ENCODE peak calls at places on chromosome 14, in ten cellular contexts. H is lower lobe of right lung; E is fibroblast of lung; K is GM23338; D is HCT116; X is A549; O is suprapubic skin; V is dorsolateral prefrontal cortex; C is IMR-90; F is CD4-positive, alpha-beta T cell. W is an unnamed sample.

GRCh38 chr14:84708865-84709264 is 821.1 kb upstream of the FLRT2 start:
- DNase-seq in X (no peak), C (no peak), F (no peak), O (no peak), H (no peak), E (no peak), V (no peak), K (no peak), D (no peak), W (no peak)

GRCh38 chr14:60839657-60840056 is 105.1 kb downstream of the MNAT1 start:
- DNase-seq in D (no peak), F (no peak), E (no peak), K (no peak), H (no peak), V (no peak), C (no peak), X (no peak), O (peak; percentile 44), W (no peak)

GRCh38 chr14:78933948-78934524 is 763.9 kb downstream of the NRXN3 start:
- DNase-seq in F (no peak), V (no peak), X (peak; percentile 31), C (peak; percentile 49), H (no peak), E (peak; percentile 50), K (peak; percentile 32), D (no peak), O (no peak), W (no peak)

GRCh38 chr14:104800600-104801283 is at the start of gene ZBTB42:
- DNase-seq in K (peak; percentile 74), H (peak; percentile 93), D (no peak), V (no peak), E (peak; percentile 39), C (peak; percentile 48), F (peak; percentile 70), X (no peak), O (no peak), W (peak; percentile 91)

GRCh38 chr14:55843718-55844403 is 263.9 kb downstream of the KTN1 start:
- DNase-seq in V (no peak), C (peak; percentile 14), F (no peak), K (no peak), E (peak; percentile 36), O (no peak), D (no peak), X (no peak), H (no peak), W (no peak)

GRCh38 chr14:31070431-31070830 is 44.3 kb upstream of the STRN3 start:
- DNase-seq in O (no peak), V (no peak), X (no peak), K (no peak), F (no peak), E (peak; percentile 84), C (peak; percentile 93), D (no peak), H (no peak), W (no peak)

GRCh38 chr14:76955575-76956252 is 72.8 kb downstream of the IRF2BPL start:
- DNase-seq in E (peak; percentile 39), V (no peak), H (no peak), C (peak; percentile 59), F (peak; percentile 51), O (no peak), K (peak; percentile 55), D (no peak), X (no peak), W (no peak)

GRCh38 chr14:71754422-71755095 is 177.7 kb upstream of the RGS6 start:
- DNase-seq in D (peak; percentile 7), O (no peak), X (no peak), H (no peak), E (no peak), V (no peak), C (no peak), F (no peak), K (peak; percentile 45), W (no peak)

GRCh38 chr14:69288001-69288771 is 28.2 kb downstream of the GALNT16 start:
- DNase-seq in C (peak; percentile 42), H (no peak), D (no peak), F (no peak), K (peak; percentile 41), V (no peak), E (peak; percentile 49), O (no peak), X (peak; percentile 46), W (no peak)

GRCh38 chr14:104967414-104968152 is 10.6 kb downstream of the AHNAK2 start:
- DNase-seq in F (no peak), D (no peak), V (no peak), E (peak; percentile 52), C (no peak), K (peak; percentile 65), X (no peak), H (peak; percentile 69), O (no peak), W (no peak)

DNA sequence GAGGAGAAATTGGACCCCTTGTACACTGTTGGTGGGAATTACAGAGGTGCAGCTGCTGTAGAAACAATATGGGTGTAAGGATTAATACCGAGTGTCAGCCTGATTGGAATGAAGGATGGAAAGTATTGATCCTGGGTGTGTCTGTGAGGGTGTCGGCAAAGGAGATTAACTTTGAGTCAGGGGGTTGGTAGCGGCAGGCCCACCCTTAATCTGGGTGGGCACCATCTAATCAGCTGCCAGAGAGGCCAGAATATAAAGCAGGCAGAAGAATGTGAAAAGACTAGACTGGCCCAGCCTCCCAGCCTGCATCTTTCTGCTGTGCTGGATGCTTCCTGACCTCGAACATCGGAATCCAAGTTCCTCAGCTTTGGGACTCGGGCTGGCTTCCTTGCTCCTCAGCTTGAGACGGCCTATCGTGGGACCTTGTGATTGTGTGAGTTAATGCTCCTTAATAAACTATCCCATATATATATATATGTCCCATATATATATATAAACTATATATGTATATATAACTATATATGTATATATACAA is 38.4 kb upstream of the PPP2R5C start:
- DNase-seq in O (peak; percentile 18), D (no peak), V (no peak), H (no peak), K (no peak), F (no peak), X (no peak), C (no peak), E (no peak), W (no peak)
- H3K27ac ChIP-seq in O (no peak overlapping the region), D (no peak overlapping the region), V (no peak overlapping the region), H (peak overlapping the region; percentile 79), K (no peak overlapping the region), F (no peak overlapping the region), X (no peak overlapping the region), C (no peak overlapping the region), E (no peak overlapping the region), W (no peak overlapping the region)

GRCh38 chr14:92663049-92663448 is 85.4 kb downstream of the LGMN start:
- DNase-seq in F (no peak), X (no peak), E (no peak), D (no peak), V (no peak), K (no peak), O (no peak), H (no peak), C (peak; percentile 30), W (no peak)
- H3K27ac ChIP-seq in F (no peak overlapping the region), X (no peak overlapping the region), E (no peak overlapping the region), D (no peak overlapping the region), V (no peak overlapping the region), K (no peak overlapping the region), O (no peak overlapping the region), H (no peak overlapping the region), C (no peak overlapping the region), W (no peak overlapping the region)

GRCh38 chr14:75939200-75939599 is 42.6 kb downstream of the TGFB3 start:
- DNase-seq in V (no peak), C (no peak), F (no peak), O (no peak), H (no peak), E (no peak), X (no peak), D (no peak), K (no peak), W (no peak)

GRCh38 chr14:75941030-75941429 is 40.8 kb downstream of the TGFB3 start:
- DNase-seq in E (no peak), H (no peak), C (peak; percentile 17), K (no peak), F (no peak), O (no peak), X (no peak), V (no peak), D (no peak), W (peak; percentile 10)

GRCh38 chr14:75933712-75934296 is 48.0 kb downstream of the TGFB3 start:
- DNase-seq in V (no peak), D (no peak), E (no peak), O (no peak), F (no peak), C (no peak), X (no peak), H (no peak), K (no peak), W (no peak)

GRCh38 chr14:75934998-75935628 is 46.7 kb downstream of the TGFB3 start:
- DNase-seq in K (no peak), X (no peak), F (no peak), D (no peak), O (no peak), C (no peak), V (no peak), E (no peak), H (no peak), W (no peak)
- H3K27ac ChIP-seq in K (no peak overlapping the region), X (no peak overlapping the region), F (no peak overlapping the region), D (no peak overlapping the region), O (no peak overlapping the region), C (no peak overlapping the region), V (peak overlapping the region; percentile 78), E (no peak overlapping the region), H (no peak overlapping the region), W (no peak overlapping the region)

GRCh38 chr14:54673193-54674121 is 106.5 kb downstream of the SAMD4A start:
- DNase-seq in D (no peak), X (no peak), E (peak; percentile 47), V (no peak), H (no peak), O (no peak), F (no peak), K (peak; percentile 51), C (peak; percentile 66), W (no peak)
- H3K27ac ChIP-seq in D (no peak overlapping the region), X (no peak overlapping the region), E (peak overlapping the region; percentile 46), V (peak overlapping the region; percentile 86), H (no peak overlapping the region), O (peak overlapping the region; percentile 66), F (no peak overlapping the region), K (peak overlapping the region; percentile 72), C (peak overlapping the region; percentile 56), W (no peak overlapping the region)

DNA sequence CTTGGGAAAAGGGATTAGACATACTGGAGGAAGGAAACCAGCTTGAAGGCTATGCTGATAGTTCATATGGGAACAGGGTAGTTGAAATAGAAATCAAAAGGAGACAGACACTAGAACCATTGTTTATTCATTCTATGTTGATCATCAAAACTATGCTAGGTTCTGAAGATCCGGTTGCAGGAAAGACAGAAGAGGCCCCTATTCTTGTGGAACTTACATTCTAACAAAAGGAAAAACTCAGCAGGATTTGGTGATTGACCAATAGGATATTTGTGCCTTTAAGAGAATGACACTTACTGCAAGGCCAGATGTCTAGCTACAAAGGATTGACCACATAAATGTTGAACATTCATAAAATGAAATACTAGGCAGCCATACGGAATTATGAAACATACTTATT is 179.2 kb downstream of the AKAP6 start:
- DNase-seq in H (no peak), C (peak; percentile 18), V (no peak), F (no peak), X (no peak), E (peak; percentile 55), D (no peak), K (no peak), O (no peak), W (no peak)
- H3K27ac ChIP-seq in H (no peak overlapping the region), C (peak overlapping the region; percentile 50), V (peak overlapping the region; percentile 99), F (no peak overlapping the region), X (peak overlapping the region; percentile 74), E (peak overlapping the region; percentile 11), D (no peak overlapping the region), K (no peak overlapping the region), O (peak overlapping the region; percentile 84), W (no peak overlapping the region)

GRCh38 chr14:50823051-50823762 is 7.8 kb downstream of the NIN start:
- DNase-seq in D (no peak), V (no peak), E (peak; percentile 44), K (no peak), X (no peak), F (no peak), H (no peak), C (no peak), O (no peak), W (no peak)
- H3K27ac ChIP-seq in D (no peak overlapping the region), V (no peak overlapping the region), E (peak overlapping the region; percentile 1), K (no peak overlapping the region), X (no peak overlapping the region), F (peak overlapping the region; percentile 78), H (peak overlapping the region; percentile 40), C (no peak overlapping the region), O (no peak overlapping the region), W (no peak overlapping the region)